ENCODE peak calls at places on chromosomes 12 and 14, in six cellular contexts. One of them, this sample, is unnamed.
A peak's percentile ranks its signal among the peaks of the same experiment; 100 is the strongest.

GRCh38 chr14:81400202-81400678 is at the start of gene STON2:
- DNase-seq in activated naive CD4-positive, alpha-beta T cell treated with Interleukin-2 at 50 U/mL for 16 hours: no peak
- DNase-seq in stimulated activated CD8-positive, alpha-beta memory T cell treated with anti-CD3 and anti-CD28 coated beads, Interleukin-15, amount 100 ng/mL, for 1 hour: no peak
- DNase-seq in Karpas-422: no peak
- DNase-seq in left colon: peak; percentile 66
- DNase-seq in LNCaP clone FGC: peak; percentile 86
- DNase-seq in this sample: peak; percentile 58

GRCh38 chr12:129075451-129076208 is 222.4 kb downstream of the GLT1D1 start:
- DNase-seq in left colon: no peak
- DNase-seq in Karpas-422: no peak
- DNase-seq in activated naive CD4-positive, alpha-beta T cell treated with Interleukin-2 at 50 U/mL for 16 hours: no peak
- DNase-seq in stimulated activated CD8-positive, alpha-beta memory T cell treated with anti-CD3 and anti-CD28 coated beads, Interleukin-15, amount 100 ng/mL, for 1 hour: no peak
- DNase-seq in LNCaP clone FGC: no peak
- DNase-seq in this sample: no peak

GRCh38 chr12:49227701-49228100 is 37.2 kb upstream of the TUBA1C start:
- DNase-seq in left colon: no peak
- DNase-seq in activated naive CD4-positive, alpha-beta T cell treated with Interleukin-2 at 50 U/mL for 16 hours: no peak
- DNase-seq in stimulated activated CD8-positive, alpha-beta memory T cell treated with anti-CD3 and anti-CD28 coated beads, Interleukin-15, amount 100 ng/mL, for 1 hour: no peak
- DNase-seq in Karpas-422: no peak
- DNase-seq in LNCaP clone FGC: no peak
- DNase-seq in this sample: no peak

GRCh38 chr14:61148742-61149350 is 132.3 kb downstream of the TMEM30B start:
- DNase-seq in Karpas-422: no peak
- DNase-seq in left colon: no peak
- DNase-seq in activated naive CD4-positive, alpha-beta T cell treated with Interleukin-2 at 50 U/mL for 16 hours: no peak
- DNase-seq in stimulated activated CD8-positive, alpha-beta memory T cell treated with anti-CD3 and anti-CD28 coated beads, Interleukin-15, amount 100 ng/mL, for 1 hour: no peak
- DNase-seq in LNCaP clone FGC: no peak
- DNase-seq in this sample: no peak

GRCh38 chr12:105347486-105347885 is 17.0 kb downstream of the C12orf75 start:
- DNase-seq in Karpas-422: no peak
- DNase-seq in left colon: no peak
- DNase-seq in activated naive CD4-positive, alpha-beta T cell treated with Interleukin-2 at 50 U/mL for 16 hours: no peak
- DNase-seq in LNCaP clone FGC: no peak
- DNase-seq in stimulated activated CD8-positive, alpha-beta memory T cell treated with anti-CD3 and anti-CD28 coated beads, Interleukin-15, amount 100 ng/mL, for 1 hour: no peak
- DNase-seq in this sample: no peak

GRCh38 chr12:62313727-62314380 is 53.6 kb downstream of the USP15 start:
- DNase-seq in left colon: no peak
- DNase-seq in Karpas-422: no peak
- DNase-seq in stimulated activated CD8-positive, alpha-beta memory T cell treated with anti-CD3 and anti-CD28 coated beads, Interleukin-15, amount 100 ng/mL, for 1 hour: no peak
- DNase-seq in LNCaP clone FGC: no peak
- DNase-seq in activated naive CD4-positive, alpha-beta T cell treated with Interleukin-2 at 50 U/mL for 16 hours: no peak
- DNase-seq in this sample: no peak

GRCh38 chr14:101114726-101115481 is 211.4 kb upstream of the RTL1 start:
- DNase-seq in LNCaP clone FGC: no peak
- DNase-seq in activated naive CD4-positive, alpha-beta T cell treated with Interleukin-2 at 50 U/mL for 16 hours: no peak
- DNase-seq in stimulated activated CD8-positive, alpha-beta memory T cell treated with anti-CD3 and anti-CD28 coated beads, Interleukin-15, amount 100 ng/mL, for 1 hour: no peak
- DNase-seq in left colon: no peak
- DNase-seq in Karpas-422: no peak
- DNase-seq in this sample: no peak

GRCh38 chr12:47900480-47901129 is 4.2 kb downstream of the VDR start:
- DNase-seq in activated naive CD4-positive, alpha-beta T cell treated with Interleukin-2 at 50 U/mL for 16 hours: no peak
- DNase-seq in stimulated activated CD8-positive, alpha-beta memory T cell treated with anti-CD3 and anti-CD28 coated beads, Interleukin-15, amount 100 ng/mL, for 1 hour: no peak
- DNase-seq in Karpas-422: peak; percentile 49
- DNase-seq in LNCaP clone FGC: peak; percentile 27
- DNase-seq in left colon: peak; percentile 84
- DNase-seq in this sample: peak; percentile 73

GRCh38 chr14:73752297-73752992 is 38.3 kb upstream of the PNMA1 start:
- DNase-seq in LNCaP clone FGC: peak; percentile 87
- DNase-seq in Karpas-422: peak; percentile 76
- DNase-seq in activated naive CD4-positive, alpha-beta T cell treated with Interleukin-2 at 50 U/mL for 16 hours: peak; percentile 48
- DNase-seq in stimulated activated CD8-positive, alpha-beta memory T cell treated with anti-CD3 and anti-CD28 coated beads, Interleukin-15, amount 100 ng/mL, for 1 hour: no peak
- DNase-seq in left colon: peak; percentile 89
- DNase-seq in this sample: peak; percentile 78